ENCODE peak calls at places on chromosomes 5 and 9, in ten cellular contexts. X is lower lobe of right lung, V is suprapubic skin, H is colonic mucosa, O is mesendoderm, Y is fibroblast of lung, C is A549, G is tibial nerve, P is stomach, N is SK-N-MC. U is an unnamed sample.

GRCh38 chr9:130333041-130334040 is 67.8 kb downstream of the HMCN2 start:
- DNase-seq in X (no peak), V (no peak), H (no peak), O (no peak), Y (no peak), C (no peak), G (no peak), P (no peak), N (no peak), U (no peak)

GRCh38 chr9:90641868-90642558 is 611 bp downstream of the DIRAS2 start:
- DNase-seq in X (no peak), V (no peak), H (no peak), O (peak), Y (no peak), C (no peak), G (no peak), P (no peak), N (no peak), U (peak)

GRCh38 chr5:98772415-98773213 is 849 bp upstream of the RGMB start:
- DNase-seq in X (peak), V (peak), H (peak), O (peak), Y (peak), C (peak), G (no peak), P (peak), N (no peak), U (peak)

GRCh38 chr5:148998174-148998797 is 64.6 kb downstream of the SH3TC2 start:
- DNase-seq in X (no peak), V (no peak), H (peak), O (peak), Y (peak), C (peak), G (peak), P (no peak), N (no peak), U (peak)

GRCh38 chr9:26789959-26790358 is 102.6 kb downstream of the CAAP1 start:
- DNase-seq in X (no peak), V (no peak), H (no peak), O (no peak), Y (peak), C (no peak), G (no peak), P (no peak), N (no peak), U (peak)

GRCh38 chr5:167245871-167246270 is 1045.6 kb upstream of the WWC1 start:
- DNase-seq in X (no peak), V (no peak), H (no peak), O (peak), Y (no peak), C (no peak), G (no peak), P (no peak), N (no peak), U (no peak)

GRCh38 chr9:37745970-37746369 is 7.6 kb upstream of the TRMT10B start:
- DNase-seq in X (no peak), V (no peak), H (no peak), O (no peak), Y (no peak), C (no peak), G (no peak), P (no peak), N (no peak), U (no peak)

GRCh38 chr9:36149197-36149596 is 12.7 kb downstream of the GLIPR2 start:
- DNase-seq in X (no peak), V (no peak), H (no peak), O (no peak), Y (peak), C (no peak), G (no peak), P (no peak), N (no peak), U (no peak)

GRCh38 chr5:1188464-1188863 is 12.9 kb upstream of the SLC6A19 start:
- DNase-seq in X (no peak), V (no peak), H (no peak), O (no peak), Y (no peak), C (no peak), G (no peak), P (no peak), N (no peak), U (peak)

GRCh38 chr5:173592050-173592669 is 24.3 kb downstream of the BOD1 start:
- DNase-seq in X (no peak), V (no peak), H (no peak), O (peak), Y (no peak), C (peak), G (no peak), P (no peak), N (no peak), U (no peak)

GRCh38 chr5:181235323-181235688 is 8.4 kb downstream of the RACK1 start:
- DNase-seq in X (no peak), V (no peak), H (no peak), O (no peak), Y (no peak), C (no peak), G (no peak), P (no peak), N (no peak), U (no peak)

GRCh38 chr9:2674141-2674824 is 43.0 kb upstream of the KCNV2 start:
- DNase-seq in X (no peak), V (no peak), H (no peak), O (no peak), Y (no peak), C (no peak), G (no peak), P (no peak), N (no peak), U (no peak)

GRCh38 chr5:67873935-67874334 is 341.6 kb upstream of the PIK3R1 start:
- DNase-seq in X (no peak), V (no peak), H (no peak), O (no peak), Y (no peak), C (no peak), G (no peak), P (no peak), N (no peak), U (no peak)

GRCh38 chr9:36170531-36170930 is 1.3 kb downstream of the CCIN start:
- DNase-seq in X (no peak), V (no peak), H (no peak), O (no peak), Y (no peak), C (no peak), G (no peak), P (no peak), N (no peak), U (no peak)

GRCh38 chr9:81372628-81373191 is 316.6 kb downstream of the TLE1 start:
- DNase-seq in X (no peak), V (no peak), H (no peak), O (no peak), Y (peak), C (no peak), G (no peak), P (peak), N (no peak), U (no peak)

GRCh38 chr9:88991066-88992030 is at the start of gene S1PR3:
- DNase-seq in X (peak), V (peak), H (no peak), O (peak), Y (peak), C (peak), G (peak), P (peak), N (no peak), U (peak)

GRCh38 chr9:111896942-111897830 is 572 bp downstream of the UGCG start:
- DNase-seq in X (peak), V (peak), H (peak), O (no peak), Y (peak), C (peak), G (peak), P (no peak), N (no peak), U (peak)

GRCh38 chr5:372556-372910 is 51.0 kb downstream of the AHRR start:
- DNase-seq in X (no peak), V (no peak), H (peak), O (no peak), Y (no peak), C (no peak), G (no peak), P (peak), N (no peak), U (no peak)

GRCh38 chr5:10133830-10134229 is 115.9 kb downstream of the ATPSCKMT start:
- DNase-seq in X (no peak), V (no peak), H (no peak), O (peak), Y (no peak), C (no peak), G (no peak), P (no peak), N (no peak), U (no peak)

GRCh38 chr5:81233080-81233634 is at the start of gene CKMT2:
- DNase-seq in X (peak), V (peak), H (peak), O (peak), Y (peak), C (no peak), G (peak), P (peak), N (no peak), U (peak)

GRCh38 chr5:103397996-103398581 is 139.5 kb downstream of the MACIR start:
- DNase-seq in X (no peak), V (no peak), H (no peak), O (no peak), Y (peak), C (no peak), G (no peak), P (no peak), N (no peak), U (no peak)

GRCh38 chr9:87260171-87260570 is 237.5 kb upstream of the DAPK1 start:
- DNase-seq in X (no peak), V (no peak), H (no peak), O (no peak), Y (no peak), C (no peak), G (peak), P (no peak), N (no peak), U (no peak)

GRCh38 chr9:107587175-107587963 is 97.8 kb upstream of the KLF4 start:
- DNase-seq in X (peak), V (peak), H (peak), O (no peak), Y (no peak), C (no peak), G (peak), P (peak), N (no peak), U (peak)

GRCh38 chr9:70484232-70485130 is 70.0 kb upstream of the KLF9 start:
- DNase-seq in X (no peak), V (no peak), H (peak), O (peak), Y (peak), C (peak), G (peak), P (peak), N (no peak), U (peak)

GRCh38 chr5:143106175-143106574 is 297.3 kb downstream of the NR3C1 start:
- DNase-seq in X (no peak), V (no peak), H (peak), O (peak), Y (peak), C (peak), G (peak), P (peak), N (no peak), U (peak)

GRCh38 chr9:83920469-83920941 is 727 bp downstream of the KIF27 start:
- DNase-seq in X (no peak), V (no peak), H (peak), O (peak), Y (peak), C (peak), G (no peak), P (peak), N (no peak), U (peak)

GRCh38 chr9:130243015-130243881 is 22.3 kb upstream of the HMCN2 start:
- DNase-seq in X (peak), V (peak), H (peak), O (peak), Y (no peak), C (peak), G (peak), P (peak), N (no peak), U (peak)

GRCh38 chr9:121609845-121610637 is 41.4 kb upstream of the DAB2IP start:
- DNase-seq in X (peak), V (no peak), H (no peak), O (peak), Y (peak), C (peak), G (no peak), P (peak), N (no peak), U (peak)

GRCh38 chr5:97452646-97453045 is 269.6 kb upstream of the RIOK2 start:
- DNase-seq in X (no peak), V (no peak), H (no peak), O (peak), Y (no peak), C (no peak), G (no peak), P (no peak), N (no peak), U (no peak)

GRCh38 chr5:140325486-140325885 is 20.9 kb downstream of the HBEGF start:
- DNase-seq in X (no peak), V (no peak), H (no peak), O (no peak), Y (no peak), C (no peak), G (no peak), P (no peak), N (no peak), U (no peak)

GRCh38 chr5:96687812-96688453 is 25.8 kb downstream of the CAST start:
- DNase-seq in X (no peak), V (no peak), H (no peak), O (no peak), Y (peak), C (peak), G (no peak), P (no peak), N (peak), U (peak)

GRCh38 chr5:84706678-84707641 is 322.3 kb upstream of the EDIL3 start:
- DNase-seq in X (no peak), V (no peak), H (no peak), O (no peak), Y (no peak), C (no peak), G (no peak), P (no peak), N (no peak), U (no peak)

GRCh38 chr9:84852902-84853301 is 183.4 kb downstream of the NTRK2 start:
- DNase-seq in X (no peak), V (no peak), H (no peak), O (no peak), Y (no peak), C (no peak), G (no peak), P (no peak), N (no peak), U (no peak)

GRCh38 chr9:114908796-114909448 is 21.5 kb downstream of the TNFSF8 start:
- DNase-seq in X (no peak), V (no peak), H (no peak), O (peak), Y (peak), C (no peak), G (no peak), P (no peak), N (no peak), U (no peak)

DNA sequence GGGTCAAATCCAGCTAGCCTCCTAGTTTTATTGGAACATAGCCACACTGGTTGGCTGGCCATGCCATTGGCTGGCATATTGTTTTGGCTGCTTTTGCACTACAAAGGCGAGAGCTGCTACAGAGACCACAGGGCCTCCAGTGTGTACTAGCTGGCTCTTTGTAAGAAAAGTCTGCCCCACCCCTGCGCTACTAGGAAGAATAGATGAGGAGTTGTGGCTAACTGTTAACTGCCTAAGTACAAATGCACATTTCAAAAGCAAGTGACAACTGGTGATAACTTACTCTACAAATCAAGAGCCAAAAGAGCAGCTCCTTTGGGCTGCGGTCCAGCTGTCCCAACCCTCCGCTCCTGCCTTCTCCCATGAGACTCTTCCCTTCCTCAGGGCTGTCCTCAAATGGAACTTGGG is 63.9 kb downstream of the SERINC5 start:
- DNase-seq in X (no peak), V (no peak), H (peak), O (peak), Y (peak), C (no peak), G (no peak), P (no peak), N (no peak), U (peak)
- H3K27ac ChIP-seq in X (peak), V (peak), H (peak), O (no peak), Y (no peak), C (no peak), G (peak), P (peak), N (no peak), U (no peak)

GRCh38 chr9:4170231-4170630 is 129.6 kb downstream of the GLIS3 start:
- DNase-seq in X (no peak), V (no peak), H (no peak), O (no peak), Y (peak), C (no peak), G (no peak), P (no peak), N (no peak), U (no peak)
- H3K27ac ChIP-seq in X (no peak), V (no peak), H (no peak), O (no peak), Y (no peak), C (peak), G (no peak), P (no peak), N (no peak), U (no peak)

GRCh38 chr9:14136047-14136446 is 177.9 kb downstream of the NFIB start:
- DNase-seq in X (no peak), V (no peak), H (no peak), O (no peak), Y (no peak), C (no peak), G (no peak), P (no peak), N (no peak), U (no peak)
- H3K27ac ChIP-seq in X (no peak), V (peak), H (no peak), O (no peak), Y (no peak), C (no peak), G (no peak), P (no peak), N (peak), U (no peak)

GRCh38 chr9:137412431-137412830 is 10.5 kb downstream of the EXD3 start:
- DNase-seq in X (no peak), V (no peak), H (no peak), O (no peak), Y (no peak), C (no peak), G (no peak), P (no peak), N (no peak), U (no peak)
- H3K27ac ChIP-seq in X (peak), V (peak), H (peak), O (no peak), Y (peak), C (peak), G (no peak), P (peak), N (no peak), U (no peak)

DNA sequence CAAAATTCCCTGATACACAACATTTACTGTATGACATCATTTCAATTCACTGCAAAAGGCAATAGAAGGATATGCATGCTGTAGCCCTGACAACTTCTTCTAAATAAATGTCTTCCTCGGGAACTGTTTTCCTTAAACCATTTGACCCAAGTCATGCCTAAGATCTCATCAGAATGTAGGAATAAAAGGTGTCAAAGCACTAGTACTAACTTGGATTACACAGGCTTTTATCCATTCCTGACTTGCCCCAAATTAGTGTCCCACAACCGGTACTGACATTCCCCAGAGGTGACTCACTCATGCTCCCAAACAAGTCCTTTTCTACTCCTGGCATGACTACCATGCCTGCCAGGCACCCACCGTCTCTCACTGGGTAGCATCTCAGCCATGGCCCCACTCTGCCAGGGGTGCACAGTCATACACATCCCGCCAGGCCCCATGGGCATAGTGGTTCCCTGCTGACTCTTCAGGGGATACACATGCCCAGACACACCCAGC is 34.8 kb downstream of the MTX3 start:
- DNase-seq in X (no peak), V (no peak), H (no peak), O (peak), Y (peak), C (peak), G (no peak), P (no peak), N (no peak), U (no peak)
- H3K27ac ChIP-seq in X (no peak), V (no peak), H (no peak), O (no peak), Y (no peak), C (no peak), G (no peak), P (no peak), N (no peak), U (no peak)

GRCh38 chr9:92295827-92296258 is 2.3 kb upstream of the IARS1 start:
- DNase-seq in X (no peak), V (no peak), H (no peak), O (peak), Y (no peak), C (no peak), G (no peak), P (no peak), N (no peak), U (no peak)

GRCh38 chr9:92293452-92294296 is at the start of gene IARS1:
- DNase-seq in X (peak), V (peak), H (peak), O (peak), Y (peak), C (peak), G (peak), P (peak), N (peak), U (peak)

GRCh38 chr9:92294297-92294676 is 790 bp upstream of the IARS1 start:
- DNase-seq in X (peak), V (no peak), H (peak), O (peak), Y (peak), C (no peak), G (no peak), P (no peak), N (no peak), U (no peak)

GRCh38 chr9:92293075-92293354 is 482 bp downstream of the IARS1 start:
- DNase-seq in X (no peak), V (no peak), H (no peak), O (no peak), Y (no peak), C (no peak), G (no peak), P (no peak), N (no peak), U (no peak)

DNA sequence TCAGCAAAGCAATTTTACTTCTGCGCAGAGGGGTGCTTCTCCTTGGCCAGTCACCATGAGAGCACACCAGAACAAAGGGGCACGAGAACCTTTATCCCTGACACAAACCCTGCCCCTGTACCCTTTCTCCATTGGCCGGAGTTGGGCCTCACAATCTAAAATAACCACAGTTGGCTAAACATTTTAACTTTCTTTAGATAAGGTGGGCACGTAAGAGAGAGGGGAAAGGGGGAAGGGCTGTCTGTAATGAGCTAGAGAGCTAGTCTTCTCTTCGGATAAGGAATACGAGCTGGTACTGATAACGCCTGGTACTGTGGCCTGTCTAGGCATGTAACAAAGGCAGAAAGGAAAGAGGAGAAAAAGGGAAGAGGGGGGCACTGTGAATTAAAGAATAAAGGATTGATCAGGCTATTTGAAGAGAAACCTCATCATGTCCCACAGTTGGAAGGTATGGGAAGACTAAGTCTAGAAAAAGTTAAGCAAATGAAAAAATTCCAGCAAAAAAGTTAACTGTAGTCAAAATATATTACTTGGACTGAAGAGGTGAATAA is 1.8 kb upstream of the IARS1 start:
- DNase-seq in X (no peak), V (no peak), H (no peak), O (peak), Y (no peak), C (no peak), G (no peak), P (peak), N (no peak), U (no peak)
- H3K27ac ChIP-seq in X (no peak), V (no peak), H (no peak), O (no peak), Y (no peak), C (no peak), G (no peak), P (peak), N (peak), U (no peak)

DNA sequence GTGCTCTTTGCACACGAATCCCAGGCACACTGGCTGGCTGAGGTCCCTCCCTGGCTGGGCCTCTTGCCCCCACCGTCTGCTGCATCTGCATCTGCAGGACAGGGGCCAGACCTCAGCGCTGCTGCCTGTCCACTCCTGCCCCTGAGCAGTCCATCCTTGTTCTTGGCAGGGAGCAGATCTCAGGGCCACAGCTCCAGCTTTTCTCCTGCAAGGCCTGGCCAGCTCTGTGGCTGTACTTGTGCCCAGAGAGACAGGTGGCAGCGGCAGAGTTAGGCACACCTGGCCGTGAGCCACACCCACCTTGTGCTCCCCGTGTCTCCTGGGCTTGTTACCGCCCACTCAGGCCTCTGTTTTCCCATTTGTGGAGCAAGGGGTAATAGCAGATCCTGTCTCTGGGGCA is 13.9 kb downstream of the NEK6 start:
- DNase-seq in X (no peak), V (no peak), H (peak), O (no peak), Y (no peak), C (no peak), G (no peak), P (peak), N (no peak), U (peak)
- H3K27ac ChIP-seq in X (peak), V (peak), H (peak), O (no peak), Y (no peak), C (no peak), G (peak), P (peak), N (no peak), U (peak)

U was measured in small intestine.